ENCODE peak calls at places on chromosomes 5 and 9, in seven cellular contexts. S is Right ventricle myocardium inferior; A is activated T-helper 1 cell treated with anti-CD3 and anti-CD28 coated beads, Interleukin-2, amount 50 U/mL, for 16 hours; K is astrocyte of the cerebellum; B is NCI-H1417; Y is AG09319; Q is activated CD4-positive, alpha-beta T cell treated with anti-CD3 and anti-CD28 coated beads, Interleukin-2, amount 50 U/mL, for 1 hour. H is an unnamed sample.

GRCh38 chr5:132501961-132502931 is 11.7 kb upstream of the IRF1 start:
- DNase-seq in S (no peak), A (no peak), K (no peak), B (no peak), Y (no peak), Q (no peak), H (no peak)

GRCh38 chr5:75081510-75081909 is 29.2 kb upstream of the GCNT4 start:
- DNase-seq in S (no peak), A (no peak), K (no peak), B (no peak), Y (no peak), Q (no peak), H (no peak)

GRCh38 chr5:157574456-157575095 is 999 bp downstream of the ADAM19 start:
- DNase-seq in S (no peak), A (no peak), K (no peak), B (no peak), Y (no peak), Q (no peak), H (no peak)

GRCh38 chr5:7039058-7039457 is 325.8 kb downstream of the TENT4A start:
- DNase-seq in S (no peak), A (no peak), K (no peak), B (no peak), Y (no peak), Q (no peak), H (no peak)

GRCh38 chr9:91697201-91697600 is 252.8 kb downstream of the ROR2 start:
- DNase-seq in S (no peak), A (no peak), K (no peak), B (no peak), Y (no peak), Q (no peak), H (no peak)

GRCh38 chr5:88355490-88356050 is 86.9 kb upstream of the TMEM161B start:
- DNase-seq in S (no peak), A (no peak), K (no peak), B (no peak), Y (no peak), Q (no peak), H (no peak)

GRCh38 chr9:90000925-90001324 is 396.1 kb downstream of the GADD45G start:
- DNase-seq in S (no peak), A (no peak), K (no peak), B (peak), Y (no peak), Q (no peak), H (no peak)

GRCh38 chr5:52997424-52997823 is 8.3 kb downstream of the ITGA2 start:
- DNase-seq in S (no peak), A (no peak), K (no peak), B (no peak), Y (no peak), Q (no peak), H (no peak)

GRCh38 chr9:125878241-125878640 is 131.1 kb downstream of the PBX3 start:
- DNase-seq in S (no peak), A (no peak), K (no peak), B (peak), Y (peak), Q (no peak), H (no peak)

GRCh38 chr5:66932446-66932845 is 264.2 kb downstream of the CD180 start:
- DNase-seq in S (no peak), A (no peak), K (no peak), B (no peak), Y (no peak), Q (no peak), H (no peak)

GRCh38 chr5:75067434-75067833 is 15.1 kb upstream of the GCNT4 start:
- DNase-seq in S (no peak), A (no peak), K (no peak), B (no peak), Y (no peak), Q (no peak), H (no peak)

GRCh38 chr5:100667021-100667671 is 132.0 kb downstream of the FAM174A start:
- DNase-seq in S (no peak), A (no peak), K (no peak), B (no peak), Y (no peak), Q (no peak), H (no peak)

GRCh38 chr5:153400931-153401330 is 89.5 kb upstream of the GRIA1 start:
- DNase-seq in S (no peak), A (no peak), K (no peak), B (no peak), Y (no peak), Q (no peak), H (no peak)

GRCh38 chr9:33737811-33738606 is 57.4 kb upstream of the PRSS3 start:
- DNase-seq in S (no peak), A (no peak), K (peak), B (peak), Y (peak), Q (no peak), H (peak)

GRCh38 chr9:20376042-20376441 is 246.3 kb downstream of the MLLT3 start:
- DNase-seq in S (no peak), A (no peak), K (no peak), B (no peak), Y (no peak), Q (no peak), H (no peak)

GRCh38 chr5:2172471-2172870 is 289.7 kb upstream of the IRX4 start:
- DNase-seq in S (no peak), A (no peak), K (no peak), B (no peak), Y (no peak), Q (no peak), H (no peak)

GRCh38 chr9:136623849-136624183 is 38.9 kb upstream of the EGFL7 start:
- DNase-seq in S (no peak), A (no peak), K (no peak), B (peak), Y (no peak), Q (no peak), H (no peak)

GRCh38 chr5:82707741-82708140 is 369.5 kb downstream of the TMEM167A start:
- DNase-seq in S (no peak), A (no peak), K (peak), B (no peak), Y (no peak), Q (no peak), H (no peak)

GRCh38 chr5:168713051-168713450 is 133.9 kb upstream of the PANK3 start:
- DNase-seq in S (no peak), A (no peak), K (no peak), B (no peak), Y (no peak), Q (no peak), H (no peak)

GRCh38 chr5:57335092-57335491 is 147.5 kb downstream of the ACTBL2 start:
- DNase-seq in S (no peak), A (no peak), K (no peak), B (no peak), Y (no peak), Q (no peak), H (peak)

GRCh38 chr5:89346573-89346972 is 463.6 kb upstream of the MEF2C start:
- DNase-seq in S (no peak), A (no peak), K (no peak), B (no peak), Y (no peak), Q (no peak), H (no peak)

GRCh38 chr5:178781936-178782335 is 51.5 kb upstream of the ZNF354A start:
- DNase-seq in S (no peak), A (no peak), K (no peak), B (no peak), Y (no peak), Q (no peak), H (no peak)

GRCh38 chr9:137757139-137757538 is 120.4 kb upstream of the CACNA1B start:
- DNase-seq in S (no peak), A (no peak), K (no peak), B (no peak), Y (no peak), Q (no peak), H (no peak)

GRCh38 chr9:134469041-134469875 is 143.0 kb downstream of the RXRA start:
- DNase-seq in S (peak), A (no peak), K (no peak), B (no peak), Y (no peak), Q (no peak), H (peak)

GRCh38 chr5:94849821-94850736 is 231.6 kb downstream of the SLF1 start:
- DNase-seq in S (no peak), A (peak), K (peak), B (peak), Y (peak), Q (no peak), H (no peak)

GRCh38 chr5:36886791-36887190 is 10.2 kb downstream of the NIPBL start:
- DNase-seq in S (no peak), A (no peak), K (no peak), B (no peak), Y (no peak), Q (no peak), H (no peak)

GRCh38 chr5:14268236-14268701 is 125.1 kb downstream of the TRIO start:
- DNase-seq in S (no peak), A (no peak), K (no peak), B (no peak), Y (no peak), Q (no peak), H (peak)

GRCh38 chr9:70156729-70157128 is 102.0 kb upstream of the SMC5 start:
- DNase-seq in S (no peak), A (no peak), K (peak), B (no peak), Y (no peak), Q (no peak), H (no peak)

GRCh38 chr9:134502261-134503211 is 139.1 kb upstream of the COL5A1 start:
- DNase-seq in S (peak), A (no peak), K (peak), B (no peak), Y (peak), Q (no peak), H (peak)

GRCh38 chr5:180170111-180170809 is 38.8 kb downstream of the RASGEF1C start:
- DNase-seq in S (no peak), A (no peak), K (no peak), B (peak), Y (no peak), Q (no peak), H (no peak)

GRCh38 chr9:124238546-124239140 is 19.1 kb upstream of the NEK6 start:
- DNase-seq in S (no peak), A (no peak), K (no peak), B (no peak), Y (no peak), Q (no peak), H (no peak)

GRCh38 chr9:132185164-132186009 is 23.5 kb downstream of the NTNG2 start:
- DNase-seq in S (no peak), A (no peak), K (no peak), B (no peak), Y (no peak), Q (no peak), H (no peak)

GRCh38 chr5:10666531-10667305 is 94.3 kb downstream of the DAP start:
- DNase-seq in S (no peak), A (no peak), K (no peak), B (no peak), Y (no peak), Q (no peak), H (no peak)

H was measured in hepatic stellate cell.